ENCODE peak calls at places on chromosomes 5 and 9, in five cellular contexts. One of them, this sample, is unnamed.

GRCh38 chr5:5891350-5891749 is 468.9 kb downstream of the ICE1 start:
- DNase-seq in H1: no peak
- DNase-seq in K562: no peak
- DNase-seq in GM12878: no peak
- DNase-seq in HepG2: no peak
- DNase-seq in this sample: no peak

GRCh38 chr5:151585970-151586369 is 5.2 kb downstream of the FAT2 start:
- DNase-seq in H1: no peak
- DNase-seq in K562: no peak
- DNase-seq in GM12878: no peak
- DNase-seq in HepG2: no peak
- DNase-seq in this sample: no peak

GRCh38 chr5:14816999-14817761 is 54.4 kb downstream of the ANKH start:
- DNase-seq in H1: no peak
- DNase-seq in K562: no peak
- DNase-seq in GM12878: no peak
- DNase-seq in HepG2: no peak
- DNase-seq in this sample: no peak

GRCh38 chr9:82021198-82021597 is 32.6 kb downstream of the SPATA31D1 start:
- DNase-seq in H1: no peak
- DNase-seq in K562: no peak
- DNase-seq in GM12878: no peak
- DNase-seq in HepG2: peak
- DNase-seq in this sample: peak

GRCh38 chr5:102713682-102714231 is 41.3 kb upstream of the PAM start:
- DNase-seq in H1: no peak
- DNase-seq in K562: no peak
- DNase-seq in GM12878: peak
- DNase-seq in HepG2: no peak
- DNase-seq in this sample: no peak

GRCh38 chr5:154860123-154860522 is 1.7 kb downstream of the CNOT8 start:
- DNase-seq in H1: no peak
- DNase-seq in K562: no peak
- DNase-seq in GM12878: no peak
- DNase-seq in HepG2: peak
- DNase-seq in this sample: no peak

GRCh38 chr5:107444327-107444726 is 226.4 kb downstream of the EFNA5 start:
- DNase-seq in H1: no peak
- DNase-seq in K562: no peak
- DNase-seq in GM12878: no peak
- DNase-seq in HepG2: no peak
- DNase-seq in this sample: no peak

GRCh38 chr5:171596391-171596878 is 177.0 kb downstream of the FGF18 start:
- DNase-seq in H1: peak
- DNase-seq in K562: no peak
- DNase-seq in GM12878: no peak
- DNase-seq in HepG2: no peak
- DNase-seq in this sample: no peak

DNA sequence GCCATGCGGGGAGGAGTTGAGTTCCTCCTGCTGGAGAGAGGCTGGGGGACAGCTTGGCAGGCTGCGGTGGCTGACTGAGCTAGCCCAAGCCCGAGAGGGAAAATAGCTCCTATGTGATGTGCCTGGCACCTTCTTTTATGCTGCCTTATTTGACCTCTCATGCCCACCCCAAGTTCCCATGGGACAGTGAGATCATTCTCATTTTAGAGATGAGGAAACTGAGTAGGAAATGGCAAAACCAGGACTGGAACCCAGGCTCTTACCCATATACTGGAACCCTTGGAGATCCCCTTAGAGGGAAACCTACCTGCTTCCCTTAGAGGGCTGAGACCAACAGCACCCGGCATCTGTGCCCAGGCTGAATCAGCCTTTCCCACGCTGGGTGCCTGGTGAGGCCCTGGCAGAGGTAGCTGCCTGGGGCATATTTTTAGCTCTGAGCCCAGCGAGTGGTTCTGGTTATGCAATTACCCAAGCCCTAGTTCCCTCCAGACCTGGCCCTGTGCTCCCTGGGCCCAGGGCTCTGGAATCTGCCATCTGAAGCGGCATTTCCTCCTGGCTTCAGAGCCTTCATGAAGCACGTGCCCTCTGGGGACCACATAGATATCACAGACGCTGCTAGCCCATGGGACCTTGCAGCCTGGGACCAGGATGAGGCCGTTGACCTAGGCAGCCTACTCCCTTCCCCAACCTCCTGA is 23.6 kb downstream of the COL27A1 start:
- DNase-seq in H1: no peak
- DNase-seq in K562: no peak
- DNase-seq in GM12878: no peak
- DNase-seq in HepG2: no peak
- DNase-seq in this sample: no peak
- TF ChIP-seq SRF in H1: no peak
- TF ChIP-seq SRF in K562: no peak
- TF ChIP-seq SRF in GM12878: no peak
- TF ChIP-seq SRF in HepG2: no peak
- TF ChIP-seq SRF in this sample: no peak

GRCh38 chr9:97322105-97322504 is 14.6 kb downstream of the CCDC180 start:
- DNase-seq in H1: no peak
- DNase-seq in K562: no peak
- DNase-seq in GM12878: no peak
- DNase-seq in HepG2: no peak
- DNase-seq in this sample: no peak
- TF ChIP-seq POLR2AphosphoS5 in H1: no peak
- TF ChIP-seq POLR2AphosphoS5 in K562: no peak
- TF ChIP-seq POLR2AphosphoS5 in GM12878: no peak
- TF ChIP-seq POLR2AphosphoS5 in HepG2: no peak
- TF ChIP-seq POLR2AphosphoS5 in this sample: no peak

GRCh38 chr5:92969781-92970237 is 611.2 kb downstream of the NR2F1-AS1 start:
- DNase-seq in H1: no peak
- DNase-seq in K562: no peak
- DNase-seq in GM12878: no peak
- DNase-seq in HepG2: peak
- DNase-seq in this sample: no peak

GRCh38 chr5:92963801-92964200 is 617.2 kb downstream of the NR2F1-AS1 start:
- DNase-seq in H1: no peak
- DNase-seq in K562: no peak
- DNase-seq in GM12878: no peak
- DNase-seq in HepG2: no peak
- DNase-seq in this sample: no peak

DNA sequence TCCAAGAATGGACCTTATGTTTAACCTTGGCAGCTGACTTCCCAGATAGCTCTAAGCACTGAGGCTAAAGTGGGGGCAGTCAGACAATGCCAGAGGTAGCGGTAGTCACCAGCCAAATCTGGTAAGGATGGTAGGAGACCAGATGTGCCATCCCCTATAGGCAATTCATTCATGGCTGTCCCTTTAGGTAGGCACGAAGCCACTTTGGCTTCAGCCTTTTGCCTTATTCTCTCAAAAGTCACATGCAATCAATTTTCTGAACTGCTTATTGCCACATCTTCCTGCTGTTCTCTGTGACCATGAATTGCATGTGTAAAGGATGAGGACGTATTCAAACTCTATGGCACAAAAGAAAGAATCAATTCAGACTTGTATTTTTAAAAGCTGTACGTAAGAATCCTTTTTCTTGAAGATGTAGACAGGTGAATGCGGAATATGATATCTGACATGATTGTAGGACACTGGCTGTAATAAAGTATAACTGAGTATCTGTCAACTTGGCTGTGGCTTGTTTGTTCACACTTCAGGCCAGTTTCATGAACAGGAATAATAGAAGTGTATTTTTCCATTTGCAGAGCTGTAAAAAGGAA is 611.7 kb downstream of the NR2F1-AS1 start:
- DNase-seq in H1: no peak
- DNase-seq in K562: no peak
- DNase-seq in GM12878: no peak
- DNase-seq in HepG2: peak
- DNase-seq in this sample: no peak
- TF ChIP-seq ATF3 in H1: no peak
- TF ChIP-seq ATF3 in K562: no peak
- TF ChIP-seq ATF3 in GM12878: no peak
- TF ChIP-seq ATF3 in HepG2: no peak
- TF ChIP-seq ATF3 in this sample: no peak

GRCh38 chr5:40716590-40716989 is 36.9 kb downstream of the PTGER4 start:
- DNase-seq in H1: no peak
- DNase-seq in K562: no peak
- DNase-seq in GM12878: no peak
- DNase-seq in HepG2: no peak
- DNase-seq in this sample: no peak

GRCh38 chr5:40716000-40716399 is 36.3 kb downstream of the PTGER4 start:
- DNase-seq in H1: no peak
- DNase-seq in K562: no peak
- DNase-seq in GM12878: no peak
- DNase-seq in HepG2: no peak
- DNase-seq in this sample: no peak

GRCh38 chr5:40717281-40717680 is 37.6 kb downstream of the PTGER4 start:
- DNase-seq in H1: no peak
- DNase-seq in K562: no peak
- DNase-seq in GM12878: no peak
- DNase-seq in HepG2: no peak
- DNase-seq in this sample: no peak

GRCh38 chr5:40720071-40720470 is 35.7 kb downstream of the TTC33 start:
- DNase-seq in H1: no peak
- DNase-seq in K562: no peak
- DNase-seq in GM12878: no peak
- DNase-seq in HepG2: no peak
- DNase-seq in this sample: no peak
- TF ChIP-seq SRF in H1: no peak
- TF ChIP-seq SRF in K562: no peak
- TF ChIP-seq SRF in GM12878: no peak
- TF ChIP-seq SRF in HepG2: no peak
- TF ChIP-seq SRF in this sample: no peak

DNA sequence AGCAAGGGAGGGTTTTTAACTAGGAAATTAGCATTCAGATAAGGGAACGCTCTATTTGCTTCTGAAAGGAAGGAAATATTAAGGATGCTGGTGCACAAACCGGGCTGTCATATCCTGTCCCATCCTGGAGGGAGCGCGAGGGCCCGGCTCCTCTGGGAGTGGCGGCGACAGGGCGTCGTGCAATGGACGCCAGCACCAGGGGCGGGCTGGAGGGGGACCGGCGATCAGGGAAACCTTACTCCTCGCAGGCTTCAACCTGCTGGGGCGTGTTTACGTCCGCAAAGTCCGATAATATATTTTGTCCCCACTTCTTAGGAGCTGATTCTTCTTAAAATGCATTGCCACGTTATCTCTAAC is 197.1 kb upstream of the TBCA start:
- DNase-seq in H1: no peak
- DNase-seq in K562: no peak
- DNase-seq in GM12878: no peak
- DNase-seq in HepG2: no peak
- DNase-seq in this sample: no peak
- TF ChIP-seq POLR2AphosphoS5 in H1: no peak
- TF ChIP-seq POLR2AphosphoS5 in K562: no peak
- TF ChIP-seq POLR2AphosphoS5 in GM12878: no peak
- TF ChIP-seq POLR2AphosphoS5 in HepG2: no peak
- TF ChIP-seq POLR2AphosphoS5 in this sample: no peak

DNA sequence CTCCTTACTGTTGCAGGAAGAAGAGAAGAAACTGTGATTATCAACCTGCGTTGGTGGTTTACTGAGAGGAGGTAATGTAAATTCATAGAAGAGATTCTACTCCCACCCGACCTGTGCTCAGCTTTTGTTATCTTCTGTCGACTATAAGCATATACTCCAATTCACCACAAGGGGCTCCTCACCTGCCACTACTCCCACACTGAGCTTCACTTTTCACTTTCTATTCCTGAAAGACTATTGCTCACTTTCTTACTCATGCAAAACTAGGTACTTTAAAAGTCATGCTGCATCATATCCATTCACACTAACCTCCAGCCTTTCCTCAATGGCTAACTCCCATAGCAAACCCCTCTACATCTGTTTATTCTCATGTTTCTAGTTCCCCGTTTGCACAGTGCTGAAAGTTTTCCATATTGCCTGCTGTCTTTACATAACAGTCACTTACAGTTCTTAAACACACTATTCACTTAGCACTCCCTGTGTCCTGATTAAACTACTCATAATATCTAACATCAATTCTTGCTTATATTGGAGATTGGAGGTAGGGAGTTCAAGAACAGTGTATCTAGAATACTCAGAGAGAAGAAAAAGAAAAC is 1062.6 kb downstream of the NR2F1-AS1 start:
- DNase-seq in H1: no peak
- DNase-seq in K562: peak
- DNase-seq in GM12878: peak
- DNase-seq in HepG2: peak
- DNase-seq in this sample: peak
- TF ChIP-seq ATF3 in H1: no peak
- TF ChIP-seq ATF3 in K562: no peak
- TF ChIP-seq ATF3 in GM12878: no peak
- TF ChIP-seq ATF3 in HepG2: no peak
- TF ChIP-seq ATF3 in this sample: no peak

GRCh38 chr5:32223972-32224608 is 50.0 kb upstream of the GOLPH3 start:
- DNase-seq in H1: peak
- DNase-seq in K562: no peak
- DNase-seq in GM12878: no peak
- DNase-seq in HepG2: peak
- DNase-seq in this sample: peak
- TF ChIP-seq SRF in H1: no peak
- TF ChIP-seq SRF in K562: no peak
- TF ChIP-seq SRF in GM12878: no peak
- TF ChIP-seq SRF in HepG2: no peak
- TF ChIP-seq SRF in this sample: no peak

This sample was measured in HCT116.